ENCODE peak calls at places on chromosomes 2 and 18, in six cellular contexts. G is GM12865, T is fibroblast of pulmonary artery, Z is hepatocyte, F is astrocyte, C is epithelial cell of proximal tubule. V is an unnamed sample.

GRCh38 chr18:31549416-31549815 is 42.3 kb upstream of the TTR start:
- DNase-seq in F (no peak), C (no peak), T (no peak), G (no peak), Z (no peak), V (no peak)

GRCh38 chr2:234368861-234369261 is 128.0 kb downstream of the ARL4C start:
- DNase-seq in Z (peak), C (peak), G (no peak), F (peak), T (no peak), V (peak)

GRCh38 chr2:234189230-234189629 is 138.7 kb downstream of the SPP2 start:
- DNase-seq in T (no peak), G (no peak), Z (no peak), C (no peak), F (no peak), V (peak)

GRCh38 chr2:127400897-127401756 is 13.4 kb upstream of the MAP3K2 start:
- DNase-seq in T (peak), C (no peak), Z (no peak), G (no peak), F (peak), V (no peak)

GRCh38 chr2:185219981-185220380 is 518.6 kb upstream of the FSIP2 start:
- DNase-seq in Z (peak), C (peak), G (no peak), T (peak), F (peak), V (no peak)

GRCh38 chr18:62881509-62882016 is 166.2 kb downstream of the PHLPP1 start:
- DNase-seq in C (peak), G (peak), T (peak), Z (no peak), F (peak), V (no peak)

GRCh38 chr2:28895189-28895893 is 874 bp downstream of the WDR43 start:
- DNase-seq in Z (peak), F (peak), G (peak), T (peak), C (peak), V (peak)

GRCh38 chr18:21047116-21047515 is 64.5 kb downstream of the ROCK1 start:
- DNase-seq in G (no peak), F (no peak), Z (no peak), T (no peak), C (no peak), V (no peak)

GRCh38 chr2:54903736-54904554 is 146.3 kb downstream of the RTN4 start:
- DNase-seq in C (peak), G (peak), Z (peak), T (peak), F (peak), V (no peak)

GRCh38 chr2:218992703-218993344 is 398 bp downstream of the CRYBA2 start:
- DNase-seq in T (no peak), F (no peak), C (no peak), G (no peak), Z (peak), V (peak)

GRCh38 chr2:144147356-144147755 is 372.6 kb downstream of the ZEB2 start:
- DNase-seq in F (no peak), T (no peak), C (no peak), G (no peak), Z (no peak), V (no peak)

GRCh38 chr2:30561349-30561748 is 114.3 kb downstream of the LCLAT1 start:
- DNase-seq in F (no peak), Z (no peak), C (no peak), G (no peak), T (peak), V (no peak)

GRCh38 chr2:14082640-14083039 is 549.9 kb upstream of the LRATD1 start:
- DNase-seq in G (no peak), C (no peak), T (no peak), F (no peak), Z (no peak), V (no peak)

GRCh38 chr2:69499242-69499641 is 62.0 kb upstream of the NFU1 start:
- DNase-seq in C (no peak), Z (no peak), G (no peak), T (no peak), F (no peak), V (no peak)

GRCh38 chr2:146661494-146662096 is 1183.2 kb upstream of the ACVR2A start:
- DNase-seq in Z (peak), G (peak), T (peak), F (peak), C (no peak), V (peak)

GRCh38 chr18:44927127-44927849 is 246.6 kb downstream of the SETBP1 start:
- DNase-seq in F (no peak), T (no peak), Z (no peak), C (no peak), G (no peak), V (no peak)

GRCh38 chr2:113818382-113818951 is 62.0 kb upstream of the SLC35F5 start:
- DNase-seq in G (no peak), Z (peak), C (peak), T (peak), F (peak), V (peak)

GRCh38 chr2:43000242-43001054 is 208.1 kb upstream of the HAAO start:
- DNase-seq in T (no peak), G (peak), F (no peak), C (no peak), Z (no peak), V (no peak)

GRCh38 chr2:1745171-1746023 is 1.1 kb upstream of the PXDN start:
- DNase-seq in G (no peak), F (no peak), C (no peak), T (no peak), Z (no peak), V (no peak)

GRCh38 chr2:12397861-12398260 is 318.9 kb upstream of the TRIB2 start:
- DNase-seq in F (no peak), Z (no peak), G (peak), C (no peak), T (no peak), V (no peak)

GRCh38 chr2:3481736-3482362 is 37.5 kb downstream of the ADI1 start:
- DNase-seq in G (no peak), Z (no peak), F (no peak), T (no peak), C (no peak), V (no peak)

GRCh38 chr18:50306944-50307343 is 19.5 kb upstream of the CXXC1 start:
- DNase-seq in G (no peak), Z (no peak), T (peak), C (no peak), F (peak), V (peak)

GRCh38 chr2:97730245-97730644 is 16.9 kb downstream of the ZAP70 start:
- DNase-seq in Z (no peak), G (no peak), C (peak), F (no peak), T (peak), V (no peak)

GRCh38 chr2:220143336-220143735 is 515.9 kb downstream of the SLC4A3 start:
- DNase-seq in G (no peak), F (peak), C (peak), T (peak), Z (peak), V (no peak)

GRCh38 chr2:105235388-105236059 is 6.0 kb upstream of the GPR45 start:
- DNase-seq in Z (peak), T (peak), C (peak), F (peak), G (peak), V (peak)

GRCh38 chr2:159462201-159462785 is 154.1 kb downstream of the BAZ2B start:
- DNase-seq in Z (no peak), F (no peak), T (no peak), G (no peak), C (no peak), V (no peak)

GRCh38 chr2:15645720-15646385 is 54.2 kb downstream of the DDX1 start:
- DNase-seq in G (no peak), T (no peak), C (no peak), F (no peak), Z (no peak), V (no peak)

GRCh38 chr2:64327510-64328414 is 126.2 kb upstream of the LGALSL start:
- DNase-seq in C (no peak), F (peak), Z (peak), T (peak), G (peak), V (peak)

GRCh38 chr2:83827618-83828017 is 631.5 kb downstream of the SUCLG1 start:
- DNase-seq in C (no peak), Z (no peak), F (no peak), T (no peak), G (no peak), V (no peak)

GRCh38 chr2:236738030-236738429 is 168.4 kb downstream of the ACKR3 start:
- DNase-seq in F (no peak), C (no peak), Z (no peak), G (no peak), T (no peak), V (no peak)

GRCh38 chr2:204177977-204178522 is 241.5 kb downstream of the ICOS start:
- DNase-seq in Z (peak), G (peak), C (no peak), T (peak), F (no peak), V (peak)

GRCh38 chr18:62758591-62758990 is 43.2 kb downstream of the PHLPP1 start:
- DNase-seq in G (no peak), Z (no peak), T (no peak), C (no peak), F (no peak), V (no peak)

GRCh38 chr2:222239945-222240675 is 58.7 kb downstream of the PAX3 start:
- DNase-seq in F (no peak), Z (peak), T (no peak), G (no peak), C (no peak), V (peak)
- H3K4me3 ChIP-seq in F (no peak), Z (no peak), T (no peak), G (no peak), C (no peak), V (peak)

GRCh38 chr18:11149441-11150270 is at the start of gene PIEZO2:
- DNase-seq in Z (peak), C (no peak), F (peak), G (peak), T (peak), V (peak)
- H3K4me3 ChIP-seq in Z (peak), C (no peak), F (peak), G (peak), T (peak), V (peak)

GRCh38 chr2:231530099-231531085 is at the start of gene NMUR1:
- DNase-seq in Z (peak), C (no peak), T (no peak), F (no peak), G (peak), V (peak)
- H3K4me3 ChIP-seq in Z (no peak), C (no peak), T (no peak), F (no peak), G (no peak), V (peak)

DNA sequence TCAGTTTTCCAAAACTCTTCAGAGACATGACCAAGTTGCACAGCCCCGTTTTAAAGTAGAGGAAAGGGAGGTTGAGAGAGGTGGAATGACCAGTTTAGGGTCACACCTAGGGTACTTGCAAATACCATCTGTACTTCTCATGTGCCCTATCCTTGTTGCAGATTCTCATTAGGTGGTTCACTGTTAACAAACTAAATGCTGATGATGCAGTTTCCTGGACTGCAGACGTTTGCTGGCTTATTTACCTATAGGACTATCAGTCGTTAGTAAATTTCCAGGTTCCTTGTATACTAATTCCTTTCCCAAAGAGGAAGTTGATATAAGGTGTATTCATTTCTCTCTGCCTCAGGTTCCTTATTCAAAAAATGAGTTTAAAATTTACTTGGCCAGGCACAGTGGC is 1.4 kb downstream of the FARP2 start:
- DNase-seq in F (no peak), G (peak), C (no peak), T (no peak), Z (no peak), V (no peak)
- H3K4me3 ChIP-seq in F (no peak), G (peak), C (peak), T (peak), Z (peak), V (peak)

GRCh38 chr2:100105678-100106054 is 36.7 kb downstream of the AFF3 start:
- DNase-seq in C (no peak), T (no peak), F (no peak), Z (no peak), G (no peak), V (peak)

GRCh38 chr2:100107440-100107839 is 35.0 kb downstream of the AFF3 start:
- DNase-seq in T (no peak), C (no peak), F (no peak), Z (no peak), G (no peak), V (no peak)

GRCh38 chr2:100104718-100105677 is 37.4 kb downstream of the AFF3 start:
- DNase-seq in C (no peak), F (no peak), Z (peak), G (no peak), T (no peak), V (peak)

GRCh38 chr2:100107911-100108647 is 34.3 kb downstream of the AFF3 start:
- DNase-seq in Z (no peak), F (no peak), G (no peak), C (no peak), T (no peak), V (no peak)

DNA sequence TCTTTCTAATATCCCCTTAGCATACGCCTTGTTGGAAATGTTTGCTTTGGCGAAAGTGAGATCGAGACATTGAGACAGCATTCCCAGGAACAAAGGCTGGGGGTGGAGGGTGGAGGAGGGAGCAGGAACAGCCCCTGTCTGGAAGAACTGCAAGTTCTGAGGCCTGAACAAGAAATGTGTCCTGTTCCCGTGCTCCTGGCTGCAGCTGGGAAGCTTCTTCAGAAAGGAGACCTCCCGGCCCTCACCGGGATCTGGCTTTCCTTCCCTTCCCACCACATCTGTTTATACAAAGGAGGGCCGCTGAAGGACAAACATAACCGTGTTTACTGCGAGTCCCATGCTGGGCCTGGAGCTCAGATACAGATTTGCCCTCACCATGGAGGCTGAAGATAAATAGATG is 35.9 kb downstream of the AFF3 start:
- DNase-seq in C (no peak), G (no peak), Z (peak), T (no peak), F (no peak), V (peak)
- H3K4me3 ChIP-seq in C (no peak), G (no peak), Z (no peak), T (no peak), F (no peak), V (peak)

GRCh38 chr2:231043796-231044195 is 6.5 kb downstream of the C2orf72 start:
- DNase-seq in C (no peak), F (no peak), Z (no peak), G (no peak), T (no peak), V (no peak)
- H3K4me3 ChIP-seq in C (no peak), F (no peak), Z (no peak), G (no peak), T (no peak), V (no peak)

GRCh38 chr2:70981421-70981820 is 3.0 kb downstream of the ANKRD53 start:
- DNase-seq in T (no peak), G (no peak), Z (no peak), F (no peak), C (no peak), V (no peak)

GRCh38 chr2:70975237-70975636 is 3.2 kb upstream of the ANKRD53 start:
- DNase-seq in T (no peak), C (no peak), F (no peak), Z (peak), G (no peak), V (no peak)

GRCh38 chr2:70979626-70980025 is 1.2 kb downstream of the ANKRD53 start:
- DNase-seq in F (no peak), C (no peak), G (no peak), T (no peak), Z (no peak), V (no peak)

GRCh38 chr2:70977605-70978205 is 725 bp upstream of the ANKRD53 start:
- DNase-seq in G (no peak), C (peak), Z (no peak), F (peak), T (peak), V (no peak)

GRCh38 chr2:70978388-70979357 is at the start of gene ANKRD53:
- DNase-seq in Z (peak), C (no peak), T (peak), F (no peak), G (no peak), V (peak)
- H3K4me3 ChIP-seq in Z (peak), C (peak), T (peak), F (peak), G (peak), V (peak)